ENCODE peak calls at places on chromosomes 2 and 18, in six cellular contexts. C, V, T, I, N and R are unnamed samples.

GRCh38 chr2:232432598-232433184 is 23.3 kb upstream of the ALPI start:
- DNase-seq in N (no peak), I (no peak), V (no peak), T (no peak), C (no peak), R (no peak)

GRCh38 chr2:37350034-37350433 is 5.6 kb downstream of the QPCT start:
- DNase-seq in V (peak), T (no peak), N (peak), I (no peak), C (no peak), R (peak)

GRCh38 chr2:12602661-12603060 is 114.1 kb upstream of the TRIB2 start:
- DNase-seq in I (no peak), T (no peak), N (no peak), V (no peak), C (no peak), R (no peak)

GRCh38 chr2:225002039-225002655 is 40.1 kb downstream of the DOCK10 start:
- DNase-seq in N (peak), V (peak), I (peak), T (peak), C (peak), R (peak)

GRCh38 chr18:44325903-44326650 is 354.6 kb upstream of the SETBP1 start:
- DNase-seq in V (peak), T (peak), C (peak), I (no peak), N (no peak), R (no peak)

GRCh38 chr2:186559848-186560247 is 30.0 kb upstream of the ITGAV start:
- DNase-seq in V (no peak), N (no peak), I (no peak), T (no peak), C (no peak), R (no peak)

GRCh38 chr2:48459921-48460320 is 70.0 kb upstream of the STON1 start:
- DNase-seq in V (no peak), I (no peak), C (no peak), T (no peak), N (no peak), R (no peak)

GRCh38 chr2:156340818-156341481 is 8.4 kb upstream of the NR4A2 start:
- DNase-seq in T (no peak), N (no peak), C (no peak), V (peak), I (peak), R (no peak)

DNA sequence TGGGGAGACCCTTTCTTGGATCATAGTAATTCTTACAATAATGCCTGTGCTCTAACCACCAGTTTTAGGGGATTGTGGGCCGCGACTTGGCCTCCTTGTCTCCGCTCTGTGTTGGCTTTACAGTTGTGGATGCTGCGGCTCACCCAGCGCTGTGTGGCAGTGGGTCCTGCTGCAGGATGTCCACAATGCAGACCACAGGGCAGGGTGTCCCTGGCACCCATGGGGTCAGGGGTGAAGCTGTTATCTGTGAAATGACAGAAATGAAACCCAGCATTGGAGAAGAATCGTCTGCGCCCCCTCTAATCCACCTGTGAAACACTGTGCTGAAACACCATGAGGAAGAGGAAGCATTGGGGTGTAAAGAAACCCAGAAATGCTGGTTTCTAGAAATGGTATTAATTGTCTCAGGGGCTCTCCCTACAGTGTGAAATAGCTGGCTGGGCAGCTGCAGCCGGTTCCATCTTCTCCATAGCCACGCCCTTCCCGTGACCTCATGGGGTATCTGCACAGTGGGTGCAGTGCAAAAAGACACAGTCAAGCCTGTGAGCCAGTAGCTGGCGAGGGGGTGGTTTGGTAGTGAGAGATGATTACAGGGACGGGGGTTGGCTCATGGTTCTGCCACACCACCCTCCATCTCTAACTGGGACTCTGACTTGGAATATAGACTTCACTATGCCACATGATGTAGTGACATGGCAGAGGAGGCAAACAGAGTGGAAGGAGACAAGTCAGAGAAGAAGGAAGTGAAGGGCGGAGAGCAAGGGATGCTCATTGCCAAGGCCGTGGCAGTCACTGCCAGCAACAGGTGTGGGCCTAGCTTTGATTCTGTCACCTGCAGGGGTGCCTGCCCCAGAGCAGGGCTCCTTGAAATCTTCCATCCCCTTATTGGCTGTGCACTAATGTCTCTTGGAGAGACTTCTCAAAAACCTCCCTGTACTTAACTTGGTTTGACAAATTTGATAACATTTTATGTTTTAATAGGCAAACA is 16.2 kb downstream of the INPP4A start:
- DNase-seq in I (no peak), C (no peak), V (peak), N (no peak), T (no peak), R (peak)
- TF ChIP-seq MYC in I (no peak), C (no peak), V (no peak), N (no peak), T (no peak), R (no peak)

DNA sequence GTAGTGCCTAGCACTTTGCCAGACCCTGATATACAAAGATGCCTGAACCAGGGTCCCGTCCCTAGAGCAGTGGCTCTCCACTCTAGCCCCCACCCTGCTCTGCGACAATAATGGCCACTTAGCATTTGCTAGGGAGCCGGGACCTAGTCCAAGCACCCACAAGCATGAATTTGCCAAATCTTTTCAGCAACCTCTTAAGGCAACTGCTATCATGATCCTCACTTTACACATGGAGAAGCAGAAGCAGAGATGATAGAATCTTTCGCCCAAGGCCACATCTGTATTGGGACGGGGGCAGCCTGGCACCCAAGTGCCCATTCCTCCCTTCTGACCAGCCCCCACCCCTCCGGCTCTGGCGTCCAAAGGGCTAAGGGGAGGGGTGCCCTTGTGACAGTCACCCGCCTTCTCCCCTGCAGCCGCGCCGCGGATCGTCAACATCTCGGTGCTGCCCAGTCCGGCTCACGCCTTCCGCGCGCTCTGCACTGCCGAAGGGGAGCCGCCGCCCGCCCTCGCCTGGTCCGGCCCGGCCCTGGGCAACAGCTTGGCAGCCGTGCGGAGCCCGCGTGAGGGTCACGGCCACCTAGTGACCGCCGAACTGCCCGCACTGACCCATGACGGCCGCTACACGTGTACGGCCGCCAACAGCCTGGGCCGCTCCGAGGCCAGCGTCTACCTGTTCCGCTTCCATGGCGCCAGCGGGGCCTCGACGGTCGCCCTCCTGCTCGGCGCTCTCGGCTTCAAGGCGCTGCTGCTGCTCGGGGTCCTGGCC is 13.0 kb downstream of the SIGLEC15 start:
- DNase-seq in I (no peak), C (no peak), N (no peak), T (no peak), V (no peak), R (no peak)
- TF ChIP-seq MYC in I (no peak), C (no peak), N (no peak), T (no peak), V (no peak), R (no peak)

GRCh38 chr18:59057493-59057795 is 82.2 kb upstream of the SEC11C start:
- DNase-seq in T (no peak), I (no peak), N (no peak), C (no peak), V (no peak), R (no peak)

GRCh38 chr18:59054892-59055291 is 84.8 kb upstream of the SEC11C start:
- DNase-seq in T (no peak), I (no peak), C (no peak), V (no peak), N (no peak), R (no peak)

GRCh38 chr18:59057969-59058368 is 81.7 kb upstream of the SEC11C start:
- DNase-seq in I (no peak), N (no peak), T (no peak), C (no peak), V (no peak), R (no peak)

GRCh38 chr18:59055345-59056032 is 84.2 kb upstream of the SEC11C start:
- DNase-seq in T (no peak), C (no peak), N (no peak), V (no peak), I (no peak), R (no peak)

GRCh38 chr18:59056706-59057492 is 82.8 kb upstream of the SEC11C start:
- DNase-seq in V (peak), T (no peak), N (peak), C (peak), I (peak), R (no peak)
- TF ChIP-seq MYC in V (no peak), T (no peak), N (no peak), C (no peak), I (no peak), R (no peak)

GRCh38 chr2:1854747-1855146 is 110.4 kb upstream of the PXDN start:
- DNase-seq in C (no peak), V (peak), I (peak), T (peak), N (no peak), R (no peak)
- TF ChIP-seq MYC in C (no peak), V (no peak), I (no peak), T (no peak), N (no peak), R (no peak)